ENCODE peak calls at places on chromosomes 5 and 9, in five cellular contexts. I is naive thymus-derived CD4-positive, alpha-beta T cell; Y is RWPE1; G is cardiac muscle cell; P is EH. N is an unnamed sample.

GRCh38 chr5:156351423-156351822 is 24.5 kb downstream of the SGCD start:
- DNase-seq in G (no peak), Y (no peak), P (no peak), I (no peak), N (no peak)

GRCh38 chr5:58071566-58071965 is 388.3 kb downstream of the PLK2 start:
- DNase-seq in I (no peak), Y (no peak), P (no peak), G (peak), N (no peak)

GRCh38 chr9:90322296-90322695 is 320.3 kb downstream of the DIRAS2 start:
- DNase-seq in Y (no peak), G (no peak), P (no peak), I (no peak), N (no peak)

GRCh38 chr5:530556-530955 is 6.3 kb upstream of the SLC9A3 start:
- DNase-seq in G (no peak), P (no peak), I (no peak), Y (no peak), N (no peak)

GRCh38 chr5:120655828-120656435 is 191.8 kb downstream of the PRR16 start:
- DNase-seq in Y (peak), G (peak), P (peak), I (no peak), N (no peak)

GRCh38 chr5:65482280-65482726 is 583 bp upstream of the ADAMTS6 start:
- DNase-seq in P (peak), Y (peak), I (no peak), G (peak), N (no peak)

GRCh38 chr5:92916036-92916435 is 665.0 kb downstream of the NR2F1-AS1 start:
- DNase-seq in P (peak), I (no peak), Y (peak), G (no peak), N (no peak)

GRCh38 chr9:113579270-113580040 is 115.9 kb downstream of the RGS3 start:
- DNase-seq in Y (no peak), I (peak), G (no peak), P (peak), N (no peak)

GRCh38 chr5:37735649-37736347 is 104.0 kb downstream of the GDNF start:
- DNase-seq in P (peak), I (no peak), G (no peak), Y (no peak), N (no peak)

GRCh38 chr5:164357405-164358033 is 852.1 kb downstream of the MAT2B start:
- DNase-seq in G (no peak), P (no peak), I (no peak), Y (no peak), N (no peak)

GRCh38 chr9:89929721-89930480 is 325.1 kb downstream of the GADD45G start:
- DNase-seq in G (peak), Y (peak), P (peak), I (peak), N (no peak)